ENCODE peak calls at places on chromosome 10, in six cellular contexts. One of them, this sample, is unnamed.

GRCh38 chr10:77023396-77023795 is 614.2 kb downstream of the KCNMA1 start:
- DNase-seq in iris pigment epithelial cell: no peak
- DNase-seq in T follicular helper cell: no peak
- DNase-seq in EL: no peak
- DNase-seq in left cardiac atrium: no peak
- DNase-seq in activated CD4-positive, CD25-positive, alpha-beta regulatory T cell: no peak
- DNase-seq in this sample: no peak

GRCh38 chr10:114458955-114459354 is 54.7 kb upstream of the AFAP1L2 start:
- DNase-seq in T follicular helper cell: no peak
- DNase-seq in EL: peak; percentile 44
- DNase-seq in iris pigment epithelial cell: peak; percentile 44
- DNase-seq in activated CD4-positive, CD25-positive, alpha-beta regulatory T cell: no peak
- DNase-seq in left cardiac atrium: peak; percentile 44
- DNase-seq in this sample: no peak

GRCh38 chr10:86583983-86584382 is 62.4 kb upstream of the WAPL start:
- DNase-seq in T follicular helper cell: no peak
- DNase-seq in left cardiac atrium: no peak
- DNase-seq in iris pigment epithelial cell: no peak
- DNase-seq in activated CD4-positive, CD25-positive, alpha-beta regulatory T cell: no peak
- DNase-seq in EL: no peak
- DNase-seq in this sample: peak; percentile 10

GRCh38 chr10:28678687-28679457 is 1.6 kb downstream of the BAMBI start:
- DNase-seq in left cardiac atrium: no peak
- DNase-seq in iris pigment epithelial cell: peak; percentile 45
- DNase-seq in T follicular helper cell: no peak
- DNase-seq in activated CD4-positive, CD25-positive, alpha-beta regulatory T cell: no peak
- DNase-seq in EL: peak; percentile 46
- DNase-seq in this sample: peak; percentile 4

GRCh38 chr10:88236121-88236743 is 346.9 kb downstream of the RNLS start:
- DNase-seq in left cardiac atrium: no peak
- DNase-seq in EL: no peak
- DNase-seq in activated CD4-positive, CD25-positive, alpha-beta regulatory T cell: no peak
- DNase-seq in iris pigment epithelial cell: no peak
- DNase-seq in T follicular helper cell: no peak
- DNase-seq in this sample: no peak

GRCh38 chr10:86678999-86679792 is 10.9 kb downstream of the LDB3 start:
- DNase-seq in iris pigment epithelial cell: no peak
- DNase-seq in T follicular helper cell: no peak
- DNase-seq in EL: no peak
- DNase-seq in left cardiac atrium: no peak
- DNase-seq in activated CD4-positive, CD25-positive, alpha-beta regulatory T cell: no peak
- DNase-seq in this sample: no peak

GRCh38 chr10:1629326-1630036 is 107.8 kb downstream of the ADARB2 start:
- DNase-seq in T follicular helper cell: no peak
- DNase-seq in left cardiac atrium: no peak
- DNase-seq in activated CD4-positive, CD25-positive, alpha-beta regulatory T cell: no peak
- DNase-seq in EL: no peak
- DNase-seq in iris pigment epithelial cell: no peak
- DNase-seq in this sample: peak; percentile 60

GRCh38 chr10:98344589-98345038 is 70.4 kb downstream of the PYROXD2 start:
- DNase-seq in T follicular helper cell: no peak
- DNase-seq in EL: peak; percentile 73
- DNase-seq in activated CD4-positive, CD25-positive, alpha-beta regulatory T cell: no peak
- DNase-seq in iris pigment epithelial cell: peak; percentile 57
- DNase-seq in left cardiac atrium: peak; percentile 83
- DNase-seq in this sample: no peak

GRCh38 chr10:86048571-86048970 is 318.0 kb downstream of the GRID1 start:
- DNase-seq in activated CD4-positive, CD25-positive, alpha-beta regulatory T cell: no peak
- DNase-seq in EL: no peak
- DNase-seq in iris pigment epithelial cell: no peak
- DNase-seq in left cardiac atrium: no peak
- DNase-seq in T follicular helper cell: no peak
- DNase-seq in this sample: no peak

GRCh38 chr10:102113956-102114857 is 6.0 kb downstream of the LDB1 start:
- DNase-seq in EL: peak; percentile 35
- DNase-seq in left cardiac atrium: peak; percentile 33
- DNase-seq in activated CD4-positive, CD25-positive, alpha-beta regulatory T cell: no peak
- DNase-seq in iris pigment epithelial cell: peak; percentile 22
- DNase-seq in T follicular helper cell: no peak
- DNase-seq in this sample: no peak

GRCh38 chr10:2887391-2888070 is 179.8 kb upstream of the PFKP start:
- DNase-seq in T follicular helper cell: no peak
- DNase-seq in activated CD4-positive, CD25-positive, alpha-beta regulatory T cell: no peak
- DNase-seq in iris pigment epithelial cell: no peak
- DNase-seq in left cardiac atrium: no peak
- DNase-seq in EL: no peak
- DNase-seq in this sample: no peak

This sample was measured in NCI-H526.